ENCODE peak calls at places on chromosomes 6 and 20, in six cellular contexts. B is WTC11, V is HCT116, S is HepG2, I is K562, Z is GM12878. D is an unnamed sample.

GRCh38 chr20:10414982-10415650 is 18.9 kb downstream of the MKKS start:
- DNase-seq in B (peak), V (no peak), S (no peak), I (no peak), Z (no peak), D (no peak)

GRCh38 chr20:46683939-46684750 is 5.1 kb downstream of the TP53RK start:
- DNase-seq in B (peak), V (no peak), S (no peak), I (peak), Z (no peak), D (peak)

GRCh38 chr6:132937466-132937906 is 123.1 kb downstream of the RPS12 start:
- DNase-seq in B (peak), V (peak), S (peak), I (peak), Z (no peak), D (peak)

GRCh38 chr6:90859612-90860011 is 272.7 kb upstream of the MAP3K7 start:
- DNase-seq in B (peak), V (no peak), S (no peak), I (no peak), Z (no peak), D (no peak)

GRCh38 chr6:145137425-145137824 is 597.9 kb downstream of the EPM2A start:
- DNase-seq in B (no peak), V (no peak), S (peak), I (no peak), Z (no peak), D (no peak)

GRCh38 chr6:21949211-21949801 is 347.5 kb downstream of the PRL start:
- DNase-seq in B (no peak), V (no peak), S (peak), I (no peak), Z (no peak), D (no peak)

GRCh38 chr6:70474751-70475150 is 61.4 kb downstream of the FAM135A start:
- DNase-seq in B (no peak), V (no peak), S (peak), I (no peak), Z (no peak), D (peak)

GRCh38 chr20:17044920-17045319 is 181.9 kb upstream of the PCSK2 start:
- DNase-seq in B (no peak), V (no peak), S (no peak), I (no peak), Z (no peak), D (no peak)

GRCh38 chr6:8074213-8074612 is 10.0 kb upstream of the BLOC1S5 start:
- DNase-seq in B (no peak), V (no peak), S (no peak), I (no peak), Z (no peak), D (no peak)

GRCh38 chr6:4472222-4472621 is 304.0 kb upstream of the CDYL start:
- DNase-seq in B (no peak), V (no peak), S (no peak), I (no peak), Z (no peak), D (no peak)

GRCh38 chr6:42292002-42292735 is 74.5 kb upstream of the MRPS10 start:
- DNase-seq in B (no peak), V (peak), S (no peak), I (no peak), Z (no peak), D (no peak)

GRCh38 chr6:138031850-138032249 is 75.4 kb downstream of the PERP start:
- DNase-seq in B (no peak), V (no peak), S (no peak), I (no peak), Z (no peak), D (no peak)

GRCh38 chr6:135270676-135271536 is 89.8 kb downstream of the MYB start:
- DNase-seq in B (peak), V (no peak), S (no peak), I (no peak), Z (no peak), D (peak)

GRCh38 chr6:151043944-151044343 is 178.4 kb downstream of the MTHFD1L start:
- DNase-seq in B (no peak), V (no peak), S (no peak), I (no peak), Z (no peak), D (no peak)

GRCh38 chr6:72048080-72048479 is 161.7 kb downstream of the RIMS1 start:
- DNase-seq in B (no peak), V (no peak), S (no peak), I (no peak), Z (no peak), D (no peak)

GRCh38 chr20:56974499-56975250 is 291.8 kb downstream of the BMP7 start:
- DNase-seq in B (peak), V (peak), S (peak), I (peak), Z (no peak), D (peak)

GRCh38 chr20:59938696-59939051 is 1.4 kb downstream of the PPP1R3D start:
- DNase-seq in B (no peak), V (no peak), S (no peak), I (no peak), Z (no peak), D (no peak)

GRCh38 chr6:135995160-135995898 is 143.8 kb downstream of the PDE7B start:
- DNase-seq in B (no peak), V (no peak), S (no peak), I (no peak), Z (no peak), D (no peak)

GRCh38 chr6:35601331-35602132 is 87.2 kb downstream of the FKBP5 start:
- DNase-seq in B (no peak), V (peak), S (peak), I (no peak), Z (no peak), D (no peak)

GRCh38 chr20:21936261-21936660 is 230.8 kb downstream of the PAX1 start:
- DNase-seq in B (no peak), V (no peak), S (no peak), I (no peak), Z (no peak), D (no peak)

GRCh38 chr6:7241709-7242645 is 71.0 kb downstream of the SSR1 start:
- DNase-seq in B (no peak), V (no peak), S (peak), I (no peak), Z (no peak), D (no peak)

GRCh38 chr6:128888444-128889175 is 5.7 kb downstream of the LAMA2 start:
- DNase-seq in B (no peak), V (no peak), S (no peak), I (no peak), Z (no peak), D (no peak)

GRCh38 chr6:90790058-90790457 is 203.2 kb upstream of the MAP3K7 start:
- DNase-seq in B (no peak), V (no peak), S (no peak), I (no peak), Z (no peak), D (no peak)

GRCh38 chr6:92810913-92811312 is 608.4 kb downstream of the EPHA7 start:
- DNase-seq in B (peak), V (peak), S (peak), I (peak), Z (peak), D (peak)

DNA sequence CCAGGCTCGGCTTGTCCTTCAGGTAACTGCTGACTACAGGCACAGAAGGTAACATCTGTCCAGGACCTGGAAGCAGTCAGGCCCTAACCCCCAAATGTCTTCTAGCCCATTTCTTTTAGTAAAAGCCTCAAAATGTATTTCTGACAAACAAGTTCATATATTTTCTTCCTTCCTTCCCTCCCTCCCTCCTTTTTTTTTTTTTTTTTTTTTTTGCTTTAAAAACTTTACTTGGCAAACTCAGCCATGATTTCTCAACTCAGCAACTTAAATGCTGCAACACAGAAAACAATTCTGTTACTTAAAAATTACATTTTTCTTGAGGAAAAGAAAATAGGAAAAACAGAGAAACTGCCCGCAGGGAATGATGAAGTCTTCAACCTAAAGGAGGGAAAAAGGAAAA is 7.3 kb downstream of the MTCH1 start:
- DNase-seq in B (no peak), V (no peak), S (no peak), I (no peak), Z (no peak), D (no peak)
- TF ChIP-seq ATF3 in B (no peak), V (no peak), S (no peak), I (no peak), Z (no peak), D (no peak)

DNA sequence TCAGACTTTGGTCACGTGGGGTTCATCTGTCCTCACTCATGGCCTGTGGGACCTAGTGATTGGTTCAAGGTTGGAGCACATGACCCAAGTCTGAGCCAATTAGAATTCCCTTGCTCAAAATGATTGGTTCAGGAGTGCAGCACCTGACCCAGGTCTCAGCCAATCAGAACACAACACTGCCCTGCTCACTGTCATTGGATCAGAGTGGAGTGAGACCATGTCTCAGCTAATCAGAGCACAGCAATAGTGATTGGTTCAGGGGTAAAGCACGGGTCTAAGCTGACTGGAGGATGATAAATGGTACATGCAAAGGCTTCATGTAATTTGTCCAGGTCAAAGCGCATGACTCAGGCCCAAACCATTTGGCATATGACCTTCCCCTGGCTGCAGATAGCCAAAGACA is 102.2 kb downstream of the PREX1 start:
- DNase-seq in B (no peak), V (peak), S (no peak), I (peak), Z (no peak), D (no peak)
- TF ChIP-seq ATF3 in B (no peak), V (no peak), S (no peak), I (no peak), Z (peak), D (peak)

DNA sequence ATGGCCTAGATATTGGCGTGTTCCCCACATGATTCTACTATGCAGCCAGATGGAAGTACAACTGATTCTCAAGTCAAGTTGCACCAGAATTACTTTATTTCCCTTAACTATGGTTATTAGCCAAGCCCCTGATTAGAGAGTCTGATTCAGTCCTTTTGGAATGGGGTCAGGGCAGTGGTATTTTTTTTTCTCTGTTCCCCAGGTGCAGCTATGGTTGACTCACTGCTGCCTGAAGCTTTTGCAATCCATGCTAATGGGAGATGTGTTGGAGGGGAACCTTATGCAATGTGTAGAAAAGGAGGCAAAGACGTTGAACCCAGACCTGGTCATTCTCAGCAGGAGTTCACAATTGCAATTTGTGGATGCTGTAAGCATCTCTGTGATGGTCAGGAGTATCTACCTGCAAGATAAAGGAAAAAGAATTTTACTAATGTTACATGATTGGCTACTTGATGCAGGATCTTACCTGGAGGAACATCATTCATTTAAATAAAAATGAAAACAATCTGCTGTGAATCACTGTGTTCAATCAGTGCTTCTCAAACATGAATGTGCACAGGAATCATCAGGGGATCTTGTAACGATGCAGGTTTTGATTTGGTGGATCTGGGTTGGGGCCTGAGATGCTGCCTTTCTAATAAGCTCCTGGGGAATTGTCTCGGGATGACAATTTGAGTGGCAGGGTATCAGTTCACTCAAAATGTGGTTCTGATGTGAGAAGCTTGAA is 49.4 kb downstream of the PFDN4 start:
- DNase-seq in B (no peak), V (peak), S (no peak), I (no peak), Z (no peak), D (peak)
- TF ChIP-seq ATF3 in B (no peak), V (peak), S (no peak), I (no peak), Z (no peak), D (no peak)

DNA sequence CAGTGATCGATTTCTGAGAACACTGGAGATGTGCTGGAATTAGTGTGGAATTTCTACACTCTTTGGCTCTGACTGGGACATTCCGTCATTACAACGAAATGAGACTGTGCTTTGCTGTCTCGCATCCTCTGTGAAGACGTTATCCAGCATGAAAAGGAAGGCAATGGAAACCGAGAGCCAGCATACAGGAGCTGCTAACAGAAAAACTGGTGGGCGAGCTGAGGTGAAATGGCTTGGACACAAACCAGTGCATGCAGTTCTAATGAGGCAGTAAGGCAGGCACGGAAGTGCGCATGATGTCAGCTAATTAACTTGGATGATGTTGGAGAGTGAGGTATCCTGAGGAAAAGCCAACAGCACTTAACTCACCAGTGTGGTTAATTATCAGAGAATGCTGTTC is 202.8 kb upstream of the AGPAT4 start:
- DNase-seq in B (no peak), V (no peak), S (no peak), I (no peak), Z (no peak), D (no peak)
- TF ChIP-seq ATF3 in B (no peak), V (no peak), S (no peak), I (no peak), Z (no peak), D (no peak)

DNA sequence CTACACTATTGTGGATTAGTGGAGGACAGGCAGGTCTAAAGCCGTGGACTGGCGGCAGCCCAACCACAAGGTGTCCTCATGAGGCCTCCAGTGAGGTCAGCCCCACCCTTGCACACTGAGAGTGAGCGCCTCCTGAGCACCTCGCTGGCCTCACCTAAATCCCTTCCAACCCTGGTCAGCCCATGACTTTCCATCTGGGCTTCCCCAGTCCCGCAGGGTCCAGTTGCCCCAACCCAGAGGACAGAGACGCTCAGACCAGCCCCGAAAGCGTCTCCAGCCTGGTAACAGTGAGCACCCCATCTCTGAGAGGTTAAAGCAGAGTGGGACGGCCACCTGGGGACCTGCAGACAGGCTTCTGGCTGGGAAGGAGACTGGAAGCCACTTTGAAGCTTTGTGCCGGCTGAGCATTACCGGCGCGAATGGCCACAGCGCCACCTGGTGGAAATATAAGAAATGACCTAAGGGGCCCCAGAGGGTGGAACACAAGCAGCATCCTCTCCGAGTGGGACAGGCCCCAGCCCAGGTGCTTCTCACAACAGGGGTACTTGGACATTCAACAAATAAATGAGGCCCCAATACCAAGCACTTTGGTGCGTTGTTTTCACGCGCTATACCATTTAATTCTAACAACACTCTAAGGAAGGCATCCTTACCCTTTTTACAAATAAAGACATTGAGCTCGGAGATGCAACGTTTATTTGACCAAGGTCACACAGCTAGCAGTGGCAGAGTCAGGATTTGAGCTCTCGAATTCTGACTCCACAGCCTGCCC is 65.7 kb upstream of the TOP1 start:
- DNase-seq in B (peak), V (peak), S (peak), I (peak), Z (no peak), D (peak)
- TF ChIP-seq ATF3 in B (no peak), V (no peak), S (no peak), I (no peak), Z (no peak), D (no peak)

GRCh38 chr6:87728706-87729105 is 26.7 kb upstream of the AKIRIN2 start:
- DNase-seq in B (no peak), V (no peak), S (no peak), I (no peak), Z (no peak), D (no peak)

GRCh38 chr6:87731818-87732661 is 30.0 kb upstream of the AKIRIN2 start:
- DNase-seq in B (no peak), V (peak), S (peak), I (no peak), Z (peak), D (no peak)

GRCh38 chr6:87724994-87725811 is 23.2 kb upstream of the AKIRIN2 start:
- DNase-seq in B (no peak), V (no peak), S (no peak), I (no peak), Z (peak), D (no peak)

GRCh38 chr6:87731080-87731479 is 29.0 kb upstream of the AKIRIN2 start:
- DNase-seq in B (no peak), V (no peak), S (no peak), I (no peak), Z (no peak), D (no peak)

GRCh38 chr6:87730310-87730709 is 28.3 kb upstream of the AKIRIN2 start:
- DNase-seq in B (no peak), V (no peak), S (peak), I (no peak), Z (no peak), D (no peak)
- TF ChIP-seq ATF3 in B (no peak), V (no peak), S (no peak), I (no peak), Z (no peak), D (no peak)

GRCh38 chr6:158287047-158287446 is 25.2 kb upstream of the TULP4 start:
- DNase-seq in B (no peak), V (no peak), S (no peak), I (no peak), Z (no peak), D (no peak)

GRCh38 chr6:158285321-158285960 is 26.8 kb upstream of the TULP4 start:
- DNase-seq in B (no peak), V (no peak), S (no peak), I (no peak), Z (no peak), D (no peak)

GRCh38 chr6:158284340-158285210 is 27.7 kb upstream of the TULP4 start:
- DNase-seq in B (no peak), V (no peak), S (no peak), I (no peak), Z (no peak), D (no peak)

GRCh38 chr6:158283304-158284005 is 28.8 kb upstream of the TULP4 start:
- DNase-seq in B (peak), V (no peak), S (no peak), I (no peak), Z (no peak), D (peak)

DNA sequence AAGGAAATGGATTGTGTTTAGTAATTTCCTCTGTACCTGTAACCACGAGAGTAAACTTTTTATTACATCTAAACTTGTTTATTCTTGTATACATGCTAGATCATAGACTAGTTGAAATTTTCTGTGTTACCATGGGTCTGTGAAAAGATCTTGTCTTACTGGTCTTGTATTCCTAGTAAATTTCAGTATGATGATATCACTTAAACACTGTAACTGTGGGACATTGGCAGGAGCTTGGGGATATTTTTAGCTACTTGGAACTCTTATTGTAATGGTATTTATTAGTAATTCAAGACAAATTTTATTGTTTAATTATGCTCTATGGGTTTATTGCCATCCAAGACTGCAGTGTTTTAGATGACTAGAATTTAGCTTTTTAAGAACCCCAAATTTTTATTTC is 25.9 kb upstream of the TULP4 start:
- DNase-seq in B (no peak), V (no peak), S (no peak), I (no peak), Z (no peak), D (no peak)
- TF ChIP-seq ATF3 in B (no peak), V (no peak), S (no peak), I (no peak), Z (no peak), D (no peak)

DNA sequence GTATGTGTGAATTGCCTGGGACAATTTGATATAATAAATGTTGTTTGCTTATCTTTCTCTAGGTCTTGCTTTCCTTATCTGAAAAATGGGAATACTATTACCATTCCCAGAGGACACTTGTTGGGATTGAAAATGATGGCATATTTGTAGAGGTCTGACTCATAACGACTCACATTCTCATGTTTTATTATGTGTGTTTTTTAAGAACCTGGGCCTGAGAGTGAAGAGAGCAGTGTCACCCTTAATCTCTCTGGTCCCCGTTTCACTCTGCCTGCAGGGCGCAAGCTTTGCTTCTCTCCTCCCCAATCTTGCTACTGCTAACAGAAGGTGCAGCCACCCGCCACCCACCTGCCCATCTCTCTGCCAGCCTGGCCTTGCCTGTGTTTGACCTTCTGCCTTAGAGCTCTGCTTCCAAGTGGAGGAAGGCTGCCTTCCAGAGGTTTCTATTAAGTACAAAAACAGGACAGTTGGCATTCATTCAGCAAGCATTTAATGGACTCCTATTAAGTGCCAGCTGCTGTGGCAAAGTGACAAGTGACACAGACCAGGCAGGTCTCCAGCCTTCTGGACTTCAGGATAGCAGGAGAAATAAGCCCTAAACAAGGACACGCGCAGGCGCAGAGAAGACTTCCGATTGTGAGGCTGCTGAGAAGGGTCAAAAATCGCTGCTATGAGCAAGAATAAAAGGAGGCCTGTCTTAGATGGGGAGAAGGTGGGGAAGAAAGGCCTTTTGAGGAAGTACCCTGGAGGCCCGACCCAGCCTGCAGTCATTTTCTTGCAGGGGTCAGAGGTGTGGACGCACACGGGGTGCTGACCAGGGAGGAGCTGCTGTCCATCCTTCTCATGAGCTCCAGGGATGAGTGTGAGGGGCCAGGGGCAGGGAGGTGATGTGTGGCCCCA is 112.5 kb downstream of the JPH2 start:
- DNase-seq in B (no peak), V (no peak), S (no peak), I (no peak), Z (no peak), D (peak)
- TF ChIP-seq ATF3 in B (no peak), V (no peak), S (no peak), I (no peak), Z (no peak), D (no peak)